ENCODE peak calls at places on chromosomes 13 and 19, in seven cellular contexts. C, V, U, R, T, W and I are unnamed samples.

GRCh38 chr19:20565321-20566018 is at the start of gene ZNF737:
- DNase-seq in U (peak), R (peak), T (peak), C (peak), V (peak), W (peak), I (peak)

GRCh38 chr19:33868821-33869412 is 72.2 kb downstream of the KCTD15 start:
- DNase-seq in R (no peak), T (peak), V (no peak), U (peak), W (no peak), C (no peak), I (no peak)

GRCh38 chr19:5030136-5030820 is 61.4 kb downstream of the KDM4B start:
- DNase-seq in T (no peak), V (no peak), W (no peak), U (no peak), R (no peak), C (no peak), I (no peak)

GRCh38 chr19:41735071-41735623 is 20.2 kb upstream of the CEACAM6 start:
- DNase-seq in V (no peak), W (no peak), T (no peak), U (no peak), C (no peak), R (no peak), I (no peak)

GRCh38 chr19:3670258-3670795 is 29.9 kb downstream of the PIP5K1C start:
- DNase-seq in T (peak), W (no peak), C (no peak), U (peak), R (no peak), V (no peak), I (no peak)

GRCh38 chr19:47357788-47358680 is 8.9 kb downstream of the DHX34 start:
- DNase-seq in W (no peak), V (no peak), R (no peak), U (no peak), T (no peak), C (no peak), I (no peak)

GRCh38 chr13:40813662-40814454 is 24.4 kb downstream of the SLC25A15 start:
- DNase-seq in U (peak), W (no peak), C (no peak), V (no peak), R (no peak), T (peak), I (no peak)

GRCh38 chr13:44309771-44310767 is 63.6 kb upstream of the SERP2 start:
- DNase-seq in T (no peak), U (peak), V (no peak), R (no peak), W (no peak), C (no peak), I (no peak)

GRCh38 chr13:91369432-91369831 is 21.9 kb downstream of the MIR17HG start:
- DNase-seq in W (peak), R (no peak), V (no peak), U (peak), C (no peak), T (peak), I (no peak)